ENCODE peak calls at places on chromosomes 13 and 19, in five cellular contexts. E is WTC11, O is HFF-Myc, X is lower leg skin, L is fibroblast of lung. S is an unnamed sample.

GRCh38 chr19:17687857-17688784 is at the start of gene UNC13A:
- DNase-seq in E (peak), O (no peak), X (no peak), L (peak), S (peak)

GRCh38 chr13:30257433-30258099 is 49.8 kb downstream of the KATNAL1 start:
- DNase-seq in E (peak), O (no peak), X (no peak), L (no peak), S (no peak)

GRCh38 chr13:70987043-70987442 is 878.8 kb upstream of the KLHL1 start:
- DNase-seq in E (no peak), O (no peak), X (no peak), L (no peak), S (no peak)

GRCh38 chr13:31945202-31945978 is 86.2 kb upstream of the FRY start:
- DNase-seq in E (no peak), O (peak), X (peak), L (peak), S (peak)

GRCh38 chr19:41302624-41303351 is 7.2 kb upstream of the CCDC97 start:
- DNase-seq in E (no peak), O (no peak), X (no peak), L (no peak), S (no peak)

GRCh38 chr19:511101-511841 is 4.0 kb downstream of the TPGS1 start:
- DNase-seq in E (peak), O (no peak), X (no peak), L (no peak), S (no peak)

GRCh38 chr13:76879211-76879875 is 6.9 kb downstream of the KCTD12 start:
- DNase-seq in E (no peak), O (peak), X (peak), L (peak), S (no peak)

GRCh38 chr19:18044825-18045304 is 36.9 kb downstream of the ARRDC2 start:
- DNase-seq in E (peak), O (no peak), X (peak), L (peak), S (no peak)

GRCh38 chr13:25973576-25973975 is 78.2 kb downstream of the SHISA2 start:
- DNase-seq in E (no peak), O (no peak), X (no peak), L (no peak), S (no peak)

GRCh38 chr13:109959903-109960302 is 173.5 kb upstream of the IRS2 start:
- DNase-seq in E (no peak), O (no peak), X (no peak), L (no peak), S (no peak)

GRCh38 chr13:30276178-30276577 is 31.2 kb downstream of the KATNAL1 start:
- DNase-seq in E (no peak), O (no peak), X (no peak), L (no peak), S (no peak)

GRCh38 chr13:60655268-60655667 is 258.2 kb downstream of the TDRD3 start:
- DNase-seq in E (no peak), O (no peak), X (no peak), L (no peak), S (no peak)

GRCh38 chr19:41324921-41325639 is 15.1 kb downstream of the CCDC97 start:
- DNase-seq in E (peak), O (no peak), X (peak), L (peak), S (no peak)

GRCh38 chr19:52959613-52960295 is 2.9 kb downstream of the ZNF816 start:
- DNase-seq in E (no peak), O (no peak), X (no peak), L (no peak), S (no peak)

GRCh38 chr13:79404985-79405384 is 1.1 kb downstream of the RBM26 start:
- DNase-seq in E (no peak), O (no peak), X (no peak), L (no peak), S (no peak)

GRCh38 chr19:47503823-47504145 is 11.1 kb downstream of the NAPA start:
- DNase-seq in E (no peak), O (no peak), X (no peak), L (no peak), S (no peak)

GRCh38 chr13:65339236-65339635 is 1890.9 kb downstream of the PCDH9 start:
- DNase-seq in E (no peak), O (no peak), X (no peak), L (peak), S (no peak)

GRCh38 chr19:5308471-5309437 is 31.9 kb downstream of the PTPRS start:
- DNase-seq in E (no peak), O (no peak), X (no peak), L (peak), S (no peak)

GRCh38 chr13:51590966-51591627 is 6.8 kb downstream of the WDFY2 start:
- DNase-seq in E (no peak), O (peak), X (peak), L (peak), S (no peak)

GRCh38 chr13:67296511-67296910 is 66.4 kb upstream of the PCDH9 start:
- DNase-seq in E (no peak), O (no peak), X (no peak), L (peak), S (no peak)

GRCh38 chr13:99344610-99345208 is 37.5 kb upstream of the GPR183 start:
- DNase-seq in E (no peak), O (no peak), X (no peak), L (no peak), S (no peak)

GRCh38 chr19:19105365-19106060 is 32.8 kb downstream of the TMEM161A start:
- DNase-seq in E (peak), O (peak), X (no peak), L (peak), S (peak)

GRCh38 chr19:47726467-47726866 is 13.2 kb downstream of the EHD2 start:
- DNase-seq in E (no peak), O (no peak), X (no peak), L (peak), S (no peak)

GRCh38 chr19:56875717-56876116 is 35.2 kb upstream of the PEG3 start:
- DNase-seq in E (no peak), O (no peak), X (no peak), L (no peak), S (no peak)

GRCh38 chr13:47455581-47455980 is 545.5 kb downstream of the SUCLA2 start:
- DNase-seq in E (peak), O (no peak), X (no peak), L (no peak), S (no peak)

GRCh38 chr19:3389876-3390361 is 23.5 kb downstream of the NFIC start:
- DNase-seq in E (peak), O (no peak), X (peak), L (peak), S (no peak)
- TF ChIP-seq CTCF in E (no peak), O (no peak), X (no peak), L (no peak), S (no peak)

GRCh38 chr19:13761423-13761822 is 2.9 kb upstream of the MRI1 start:
- DNase-seq in E (no peak), O (no peak), X (no peak), L (no peak), S (no peak)
- TF ChIP-seq CTCF in E (no peak), O (no peak), X (no peak), L (no peak), S (no peak)

GRCh38 chr19:3970808-3971598 is at the start of gene DAPK3:
- DNase-seq in E (peak), O (peak), X (peak), L (peak), S (peak)
- TF ChIP-seq CTCF in E (no peak), O (no peak), X (no peak), L (no peak), S (no peak)

DNA sequence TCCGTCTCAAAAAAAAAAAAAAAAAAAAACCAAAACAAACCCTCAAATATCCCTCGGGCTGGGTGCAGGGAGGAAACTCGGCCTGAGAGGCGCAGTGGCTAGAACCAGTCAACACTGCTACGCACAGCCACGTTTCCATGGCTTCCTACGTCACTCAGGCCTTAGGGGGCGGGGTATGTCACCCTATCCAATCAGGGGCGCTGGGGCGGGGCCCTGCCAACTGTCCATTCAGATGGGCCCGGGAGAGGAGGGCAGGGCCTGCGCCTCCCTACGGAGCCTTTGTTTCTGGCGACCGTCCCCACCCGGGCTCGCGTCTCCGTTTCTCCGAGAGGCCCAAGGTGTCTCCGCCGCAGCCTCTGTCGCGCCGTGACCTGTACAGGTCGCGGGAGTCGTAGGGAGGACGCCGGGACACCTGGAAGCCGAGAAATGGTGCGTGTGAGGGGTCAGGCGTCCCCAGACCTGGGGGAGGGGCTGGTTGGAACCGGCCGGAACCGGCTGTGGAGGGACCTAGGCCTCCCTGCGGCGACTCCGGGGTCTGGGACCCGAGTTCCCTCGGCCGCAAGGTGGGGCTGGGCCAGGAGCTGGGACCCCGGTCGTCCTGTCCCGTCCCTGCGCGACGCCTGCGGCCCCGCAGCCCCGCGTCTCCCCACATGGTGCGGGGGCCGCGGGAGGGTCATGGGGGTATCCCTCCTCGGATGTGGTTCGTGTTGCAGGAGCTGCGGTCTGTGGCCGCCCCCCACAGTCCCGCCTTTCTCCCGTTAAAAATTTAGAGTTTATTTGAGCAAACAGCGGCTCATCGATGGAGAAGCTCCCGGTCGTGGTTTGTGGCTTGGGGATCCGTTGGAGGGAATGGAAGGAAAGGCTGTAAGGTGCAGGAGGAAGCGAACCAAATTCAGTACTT is at the start of gene ZNF627:
- DNase-seq in E (peak), O (peak), X (peak), L (peak), S (peak)
- TF ChIP-seq CTCF in E (no peak), O (no peak), X (no peak), L (no peak), S (no peak)

GRCh38 chr19:45785781-45786532 is 3.7 kb upstream of the DMPK start:
- DNase-seq in E (no peak), O (no peak), X (no peak), L (no peak), S (no peak)
- TF ChIP-seq CTCF in E (no peak), O (no peak), X (no peak), L (no peak), S (no peak)

GRCh38 chr13:48858122-48858521 is 117.6 kb upstream of the FNDC3A start:
- DNase-seq in E (no peak), O (no peak), X (no peak), L (no peak), S (no peak)
- TF ChIP-seq CTCF in E (no peak), O (no peak), X (no peak), L (no peak), S (no peak)

GRCh38 chr19:3979289-3979673 is 6.0 kb downstream of the EEF2 start:
- DNase-seq in E (no peak), O (no peak), X (no peak), L (no peak), S (no peak)

GRCh38 chr19:3978145-3978544 is 7.1 kb downstream of the EEF2 start:
- DNase-seq in E (no peak), O (no peak), X (no peak), L (no peak), S (no peak)

GRCh38 chr19:3975637-3976087 is 4.8 kb upstream of the DAPK3 start:
- DNase-seq in E (no peak), O (no peak), X (no peak), L (no peak), S (no peak)

GRCh38 chr19:3976495-3977241 is 5.8 kb upstream of the DAPK3 start:
- DNase-seq in E (no peak), O (no peak), X (peak), L (no peak), S (no peak)

GRCh38 chr19:3977242-3978143 is 6.6 kb upstream of the DAPK3 start:
- DNase-seq in E (no peak), O (no peak), X (no peak), L (no peak), S (no peak)
- TF ChIP-seq CTCF in E (peak), O (peak), X (no peak), L (no peak), S (peak)

GRCh38 chr13:74024314-74024713 is 109.9 kb downstream of the KLF12 start:
- DNase-seq in E (no peak), O (no peak), X (no peak), L (no peak), S (no peak)
- TF ChIP-seq CTCF in E (no peak), O (no peak), X (no peak), L (no peak), S (no peak)

S was measured in mesothelial cell of epicardium.